ENCODE peak calls at places on chromosomes 7 and 10, in seven cellular contexts. J, Y, K, M, D, R and E are unnamed samples.

GRCh38 chr7:50657341-50657873 is 92.2 kb upstream of the DDC start:
- DNase-seq in J (no peak), Y (no peak), K (no peak), M (no peak), D (peak), R (no peak), E (no peak)

GRCh38 chr10:33381391-33381790 is 46.9 kb upstream of the NRP1 start:
- DNase-seq in J (no peak), Y (no peak), K (no peak), M (no peak), D (no peak), R (no peak), E (no peak)

GRCh38 chr7:96224682-96225081 is 97.2 kb downstream of the SLC25A13 start:
- DNase-seq in J (no peak), Y (no peak), K (no peak), M (no peak), D (no peak), R (peak), E (no peak)

GRCh38 chr7:141286522-141286921 is 212.7 kb downstream of the TMEM178B start:
- DNase-seq in J (no peak), Y (no peak), K (no peak), M (no peak), D (no peak), R (no peak), E (no peak)

GRCh38 chr10:67609996-67610793 is 85.8 kb downstream of the CTNNA3 start:
- DNase-seq in J (no peak), Y (no peak), K (no peak), M (peak), D (no peak), R (no peak), E (no peak)

GRCh38 chr10:58642283-58642682 is 129.6 kb downstream of the BICC1 start:
- DNase-seq in J (no peak), Y (no peak), K (no peak), M (no peak), D (no peak), R (no peak), E (no peak)

GRCh38 chr10:69685802-69686585 is 55.9 kb downstream of the FAM241B start:
- DNase-seq in J (peak), Y (no peak), K (no peak), M (peak), D (no peak), R (no peak), E (no peak)

GRCh38 chr10:6047326-6047611 is 14.9 kb downstream of the IL2RA start:
- DNase-seq in J (no peak), Y (no peak), K (no peak), M (no peak), D (no peak), R (no peak), E (no peak)

GRCh38 chr10:133162178-133162909 is 2.3 kb downstream of the KNDC1 start:
- DNase-seq in J (no peak), Y (peak), K (no peak), M (no peak), D (no peak), R (no peak), E (no peak)

GRCh38 chr10:2978111-2978510 is 89.2 kb upstream of the PFKP start:
- DNase-seq in J (no peak), Y (peak), K (no peak), M (peak), D (no peak), R (peak), E (no peak)

GRCh38 chr7:77327067-77327931 is 88.8 kb downstream of the GSAP start:
- DNase-seq in J (peak), Y (peak), K (no peak), M (no peak), D (peak), R (peak), E (no peak)

GRCh38 chr7:130838738-130839137 is 104.7 kb upstream of the KLF14 start:
- DNase-seq in J (no peak), Y (no peak), K (no peak), M (no peak), D (no peak), R (no peak), E (no peak)

GRCh38 chr7:157499121-157499834 is 162.5 kb downstream of the DNAJB6 start:
- DNase-seq in J (no peak), Y (no peak), K (no peak), M (no peak), D (no peak), R (no peak), E (no peak)

GRCh38 chr10:49618861-49619260 is 5.0 kb downstream of the CHAT start:
- DNase-seq in J (no peak), Y (no peak), K (no peak), M (no peak), D (no peak), R (no peak), E (no peak)